ENCODE peak calls at places on chromosomes 6 and 20, in seven cellular contexts. One of them, this sample, is unnamed.

GRCh38 chr6:134247271-134247833 is 70.6 kb downstream of the SGK1 start:
- DNase-seq in vagina: no peak
- DNase-seq in activated T-helper 1 cell treated with anti-CD3 and anti-CD28 coated beads, Interleukin-12 subunit alpha, Interleukin-12 subunit beta, Interleukin-2, Interleukin-4 antibody, amounts not matched to agents 30 ng/mL and 10 ng/mL and 1 ng/mL, durations not matched to agents 14 hours and 24 hours and 36 hours: peak; percentile 82
- DNase-seq in HTR-8/SVneo: no peak
- DNase-seq in foreskin melanocyte: no peak
- DNase-seq in CD8-positive, alpha-beta T cell: peak; percentile 53
- DNase-seq in A549: no peak
- DNase-seq in this sample: no peak

GRCh38 chr6:119201486-119201885 is 123.0 kb upstream of the FAM184A start:
- DNase-seq in A549: no peak
- DNase-seq in HTR-8/SVneo: no peak
- DNase-seq in CD8-positive, alpha-beta T cell: no peak
- DNase-seq in foreskin melanocyte: no peak
- DNase-seq in vagina: no peak
- DNase-seq in activated T-helper 1 cell treated with anti-CD3 and anti-CD28 coated beads, Interleukin-12 subunit alpha, Interleukin-12 subunit beta, Interleukin-2, Interleukin-4 antibody, amounts not matched to agents 30 ng/mL and 10 ng/mL and 1 ng/mL, durations not matched to agents 14 hours and 24 hours and 36 hours: no peak
- DNase-seq in this sample: no peak

GRCh38 chr6:167691566-167692312 is 135.0 kb upstream of the AFDN start:
- DNase-seq in A549: no peak
- DNase-seq in activated T-helper 1 cell treated with anti-CD3 and anti-CD28 coated beads, Interleukin-12 subunit alpha, Interleukin-12 subunit beta, Interleukin-2, Interleukin-4 antibody, amounts not matched to agents 30 ng/mL and 10 ng/mL and 1 ng/mL, durations not matched to agents 14 hours and 24 hours and 36 hours: no peak
- DNase-seq in vagina: no peak
- DNase-seq in foreskin melanocyte: no peak
- DNase-seq in HTR-8/SVneo: no peak
- DNase-seq in CD8-positive, alpha-beta T cell: no peak
- DNase-seq in this sample: no peak

GRCh38 chr6:37103169-37104039 is 66.5 kb upstream of the PIM1 start:
- DNase-seq in vagina: no peak
- DNase-seq in CD8-positive, alpha-beta T cell: no peak
- DNase-seq in foreskin melanocyte: no peak
- DNase-seq in HTR-8/SVneo: peak; percentile 38
- DNase-seq in A549: peak; percentile 27
- DNase-seq in activated T-helper 1 cell treated with anti-CD3 and anti-CD28 coated beads, Interleukin-12 subunit alpha, Interleukin-12 subunit beta, Interleukin-2, Interleukin-4 antibody, amounts not matched to agents 30 ng/mL and 10 ng/mL and 1 ng/mL, durations not matched to agents 14 hours and 24 hours and 36 hours: no peak
- DNase-seq in this sample: no peak

GRCh38 chr20:51422912-51423667 is 119.4 kb downstream of the NFATC2 start:
- DNase-seq in vagina: no peak
- DNase-seq in activated T-helper 1 cell treated with anti-CD3 and anti-CD28 coated beads, Interleukin-12 subunit alpha, Interleukin-12 subunit beta, Interleukin-2, Interleukin-4 antibody, amounts not matched to agents 30 ng/mL and 10 ng/mL and 1 ng/mL, durations not matched to agents 14 hours and 24 hours and 36 hours: no peak
- DNase-seq in foreskin melanocyte: no peak
- DNase-seq in A549: no peak
- DNase-seq in CD8-positive, alpha-beta T cell: no peak
- DNase-seq in HTR-8/SVneo: no peak
- DNase-seq in this sample: no peak

GRCh38 chr6:149060300-149060984 is 257.1 kb upstream of the TAB2 start:
- DNase-seq in HTR-8/SVneo: no peak
- DNase-seq in foreskin melanocyte: no peak
- DNase-seq in activated T-helper 1 cell treated with anti-CD3 and anti-CD28 coated beads, Interleukin-12 subunit alpha, Interleukin-12 subunit beta, Interleukin-2, Interleukin-4 antibody, amounts not matched to agents 30 ng/mL and 10 ng/mL and 1 ng/mL, durations not matched to agents 14 hours and 24 hours and 36 hours: peak; percentile 48
- DNase-seq in CD8-positive, alpha-beta T cell: peak; percentile 36
- DNase-seq in vagina: no peak
- DNase-seq in A549: no peak
- DNase-seq in this sample: no peak

GRCh38 chr20:11995750-11996567 is 78.3 kb downstream of the BTBD3 start:
- DNase-seq in HTR-8/SVneo: no peak
- DNase-seq in foreskin melanocyte: peak; percentile 98
- DNase-seq in vagina: peak; percentile 18
- DNase-seq in CD8-positive, alpha-beta T cell: no peak
- DNase-seq in activated T-helper 1 cell treated with anti-CD3 and anti-CD28 coated beads, Interleukin-12 subunit alpha, Interleukin-12 subunit beta, Interleukin-2, Interleukin-4 antibody, amounts not matched to agents 30 ng/mL and 10 ng/mL and 1 ng/mL, durations not matched to agents 14 hours and 24 hours and 36 hours: no peak
- DNase-seq in A549: no peak
- DNase-seq in this sample: peak; percentile 55

GRCh38 chr6:145028144-145028818 is 707.0 kb downstream of the EPM2A start:
- DNase-seq in foreskin melanocyte: peak; percentile 42
- DNase-seq in activated T-helper 1 cell treated with anti-CD3 and anti-CD28 coated beads, Interleukin-12 subunit alpha, Interleukin-12 subunit beta, Interleukin-2, Interleukin-4 antibody, amounts not matched to agents 30 ng/mL and 10 ng/mL and 1 ng/mL, durations not matched to agents 14 hours and 24 hours and 36 hours: no peak
- DNase-seq in vagina: no peak
- DNase-seq in A549: peak; percentile 28
- DNase-seq in CD8-positive, alpha-beta T cell: no peak
- DNase-seq in HTR-8/SVneo: peak; percentile 36
- DNase-seq in this sample: peak; percentile 51

GRCh38 chr6:155269765-155270164 is 6.0 kb downstream of the CLDN20 start:
- DNase-seq in HTR-8/SVneo: no peak
- DNase-seq in activated T-helper 1 cell treated with anti-CD3 and anti-CD28 coated beads, Interleukin-12 subunit alpha, Interleukin-12 subunit beta, Interleukin-2, Interleukin-4 antibody, amounts not matched to agents 30 ng/mL and 10 ng/mL and 1 ng/mL, durations not matched to agents 14 hours and 24 hours and 36 hours: no peak
- DNase-seq in CD8-positive, alpha-beta T cell: no peak
- DNase-seq in A549: no peak
- DNase-seq in foreskin melanocyte: no peak
- DNase-seq in vagina: no peak
- DNase-seq in this sample: no peak

GRCh38 chr6:138656278-138656803 is 117.2 kb upstream of the CCDC28A start:
- DNase-seq in activated T-helper 1 cell treated with anti-CD3 and anti-CD28 coated beads, Interleukin-12 subunit alpha, Interleukin-12 subunit beta, Interleukin-2, Interleukin-4 antibody, amounts not matched to agents 30 ng/mL and 10 ng/mL and 1 ng/mL, durations not matched to agents 14 hours and 24 hours and 36 hours: no peak
- DNase-seq in A549: no peak
- DNase-seq in CD8-positive, alpha-beta T cell: no peak
- DNase-seq in vagina: no peak
- DNase-seq in foreskin melanocyte: no peak
- DNase-seq in HTR-8/SVneo: no peak
- DNase-seq in this sample: no peak

This sample was measured in SJSA1.